ENCODE peak calls at places on chromosomes 2 and 18, in six cellular contexts. B, T, K, F, H and Q are unnamed samples.
A peak's percentile ranks its signal among the peaks of the same experiment; 100 is the strongest.

GRCh38 chr18:55489742-55490055 is 98.3 kb downstream of the TCF4 start:
- DNase-seq in B (peak; percentile 55), T (no peak), K (no peak), F (no peak), H (no peak), Q (no peak)

GRCh38 chr18:42298744-42299685 is 344.0 kb downstream of the PIK3C3 start:
- DNase-seq in B (peak; percentile 66), T (peak; percentile 61), K (peak; percentile 65), F (peak; percentile 23), H (peak; percentile 79), Q (peak; percentile 83)

GRCh38 chr2:142153601-142154000 is 22.8 kb upstream of the LRP1B start:
- DNase-seq in B (no peak), T (no peak), K (no peak), F (no peak), H (no peak), Q (no peak)

GRCh38 chr2:231521-232185 is 32.2 kb downstream of the SH3YL1 start:
- DNase-seq in B (no peak), T (no peak), K (no peak), F (no peak), H (no peak), Q (no peak)

GRCh38 chr2:127081826-127082633 is 24.9 kb downstream of the BIN1 start:
- DNase-seq in B (peak; percentile 11), T (no peak), K (peak; percentile 77), F (no peak), H (no peak), Q (no peak)

GRCh38 chr2:174339971-174340399 is 5.2 kb downstream of the SP9 start:
- DNase-seq in B (no peak), T (no peak), K (no peak), F (no peak), H (no peak), Q (no peak)

GRCh38 chr2:36697424-36698066 is 1.0 kb downstream of the VIT start:
- DNase-seq in B (peak; percentile 27), T (peak; percentile 80), K (no peak), F (no peak), H (no peak), Q (no peak)

GRCh38 chr2:47595115-47595514 is 187.8 kb upstream of the MSH6 start:
- DNase-seq in B (no peak), T (no peak), K (no peak), F (no peak), H (no peak), Q (no peak)

GRCh38 chr2:12424820-12425219 is 291.9 kb upstream of the TRIB2 start:
- DNase-seq in B (peak; percentile 58), T (no peak), K (no peak), F (no peak), H (no peak), Q (peak; percentile 84)

GRCh38 chr2:189437931-189438330 is 3.3 kb upstream of the WDR75 start:
- DNase-seq in B (no peak), T (no peak), K (no peak), F (no peak), H (no peak), Q (no peak)

GRCh38 chr2:189441709-189442074 is 418 bp downstream of the WDR75 start:
- DNase-seq in B (no peak), T (no peak), K (no peak), F (no peak), H (no peak), Q (no peak)

GRCh38 chr2:189440947-189441708 is at the start of gene WDR75:
- DNase-seq in B (peak; percentile 94), T (peak; percentile 95), K (peak; percentile 94), F (peak; percentile 76), H (peak; percentile 96), Q (peak; percentile 95)

GRCh38 chr2:189440644-189440946 is 679 bp upstream of the WDR75 start:
- DNase-seq in B (no peak), T (no peak), K (no peak), F (no peak), H (no peak), Q (no peak)

GRCh38 chr2:189439342-189439741 is 1.9 kb upstream of the WDR75 start:
- DNase-seq in B (no peak), T (no peak), K (no peak), F (no peak), H (no peak), Q (no peak)
- TF ChIP-seq CTCF in B (peak; percentile 8), T (no peak), K (no peak), F (no peak), H (no peak), Q (no peak)

GRCh38 chr2:173150087-173150486 is 74.4 kb downstream of the MAP3K20 start:
- DNase-seq in B (peak; percentile 76), T (no peak), K (no peak), F (no peak), H (no peak), Q (no peak)
- H3K4me1 ChIP-seq in B (peaks cover 25% of the 10 kb centered on the region), T (peaks cover 18% of the 10 kb centered on the region), K (peaks cover 69% of the 10 kb centered on the region), F (peaks cover 26% of the 10 kb centered on the region), H (no peaks in the 10 kb centered on the region), Q (peaks cover 14% of the 10 kb centered on the region)

GRCh38 chr2:27133905-27134780 is at the start of gene PREB:
- DNase-seq in B (peak; percentile 92), T (peak; percentile 97), K (peak; percentile 98), F (peak; percentile 99), H (peak; percentile 98), Q (peak; percentile 98)
- TF ChIP-seq CTCF in B (peak; percentile 48), T (peak; percentile 13), K (no peak), F (no peak), H (peak; percentile 11), Q (peak; percentile 56)

GRCh38 chr2:217899231-217900009 is 103.4 kb downstream of the TNS1 start:
- DNase-seq in B (peak; percentile 91), T (no peak), K (peak; percentile 86), F (peak; percentile 69), H (peak; percentile 93), Q (peak; percentile 90)

GRCh38 chr2:217900010-217900779 is 102.6 kb downstream of the TNS1 start:
- DNase-seq in B (no peak), T (no peak), K (no peak), F (no peak), H (no peak), Q (no peak)

GRCh38 chr2:217897816-217898806 is 104.7 kb downstream of the TNS1 start:
- DNase-seq in B (no peak), T (no peak), K (peak; percentile 62), F (no peak), H (no peak), Q (no peak)

GRCh38 chr2:217895070-217895635 is 107.6 kb downstream of the TNS1 start:
- DNase-seq in B (no peak), T (no peak), K (no peak), F (no peak), H (no peak), Q (no peak)

GRCh38 chr2:217897091-217897715 is 105.6 kb downstream of the TNS1 start:
- DNase-seq in B (no peak), T (no peak), K (no peak), F (no peak), H (no peak), Q (no peak)
- H3K4me1 ChIP-seq in B (peaks cover 22% of the 10 kb centered on the region), T (peaks cover 14% of the 10 kb centered on the region), K (peaks cover 54% of the 10 kb centered on the region), F (no peaks in the 10 kb centered on the region), H (peaks cover 34% of the 10 kb centered on the region), Q (peaks cover 1% of the 10 kb centered on the region)

DNA sequence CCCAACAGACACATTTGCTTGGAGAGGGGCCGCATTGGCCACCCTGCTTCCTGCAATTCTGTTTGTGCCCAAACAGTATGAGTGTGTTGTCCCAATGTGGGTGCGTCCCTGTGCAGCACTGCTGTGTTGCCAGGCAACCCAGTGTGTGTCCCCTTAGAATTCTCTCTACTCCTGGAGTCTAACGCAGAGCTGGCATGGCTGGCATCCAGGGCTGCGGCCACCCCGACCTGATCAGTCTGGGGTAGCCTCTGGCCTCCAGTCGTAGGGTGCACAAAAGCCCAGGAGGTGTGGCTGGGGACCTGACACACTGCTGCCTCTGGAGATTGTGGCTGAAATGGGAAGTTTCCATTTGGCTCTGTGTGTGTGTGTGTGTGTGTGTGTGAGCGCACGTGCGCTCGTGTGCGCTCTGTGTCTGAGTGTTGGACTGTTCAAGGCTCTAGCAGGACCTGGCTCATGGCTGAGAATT is 48.0 kb downstream of the TEX44 start:
- DNase-seq in B (no peak), T (peak; percentile 35), K (peak; percentile 59), F (no peak), H (peak; percentile 91), Q (no peak)
- TF ChIP-seq CTCF in B (no peak), T (no peak), K (no peak), F (no peak), H (peak; percentile 12), Q (no peak)

DNA sequence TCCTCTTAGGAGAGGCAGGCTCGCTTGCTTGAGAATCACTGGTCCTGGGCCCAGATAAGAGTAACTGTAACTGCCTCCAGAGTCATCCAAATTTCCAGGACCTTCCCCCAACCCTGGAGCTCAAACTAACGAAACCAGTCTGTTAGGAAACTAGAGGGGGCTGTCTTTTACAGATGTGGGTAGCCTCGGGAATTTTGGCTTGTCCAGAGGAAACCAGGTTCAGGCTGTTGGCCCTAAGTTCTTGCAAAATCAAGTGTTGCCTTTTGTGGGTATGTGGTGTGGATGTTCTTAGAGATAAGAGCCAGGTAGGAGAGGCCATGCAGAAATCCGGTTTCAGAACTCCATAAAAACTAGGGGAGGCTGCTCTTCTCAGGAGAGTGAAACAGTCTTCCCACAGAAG is 125.0 kb upstream of the DLX2 start:
- DNase-seq in B (no peak), T (no peak), K (no peak), F (peak; percentile 34), H (no peak), Q (no peak)
- H3K4me1 ChIP-seq in B (peaks cover 18% of the 10 kb centered on the region), T (peaks cover 15% of the 10 kb centered on the region), K (no peaks in the 10 kb centered on the region), F (peaks cover 73% of the 10 kb centered on the region), H (no peaks in the 10 kb centered on the region), Q (no peaks in the 10 kb centered on the region)

DNA sequence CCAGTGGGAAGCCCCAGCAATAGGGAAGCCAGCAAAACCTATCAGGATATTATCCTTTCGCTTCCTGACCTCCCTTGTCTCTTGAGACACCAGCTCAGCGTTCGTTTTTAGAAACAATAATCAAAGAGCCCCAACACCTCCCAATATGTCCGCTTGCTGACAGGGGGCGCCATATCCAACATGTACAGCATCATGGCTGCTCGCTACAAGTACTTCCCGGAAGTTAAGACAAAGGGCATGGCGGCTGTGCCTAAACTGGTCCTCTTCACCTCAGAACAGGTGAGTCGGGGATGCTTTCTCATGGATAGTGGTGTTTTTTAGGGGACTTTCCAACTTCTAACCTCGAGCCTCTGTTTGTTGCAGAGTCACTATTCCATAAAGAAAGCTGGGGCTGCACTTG is 28.7 kb downstream of the GAD1 start:
- DNase-seq in B (no peak), T (no peak), K (no peak), F (no peak), H (no peak), Q (no peak)
- TF ChIP-seq CTCF in B (no peak), T (peak; percentile 6), K (no peak), F (peak; percentile 32), H (no peak), Q (no peak)

GRCh38 chr2:182921234-182921633 is 54.8 kb upstream of the FRZB start:
- DNase-seq in B (no peak), T (no peak), K (no peak), F (no peak), H (no peak), Q (no peak)

GRCh38 chr2:182918961-182919360 is 52.5 kb upstream of the FRZB start:
- DNase-seq in B (no peak), T (no peak), K (no peak), F (no peak), H (no peak), Q (no peak)

GRCh38 chr2:182920631-182921056 is 54.2 kb upstream of the FRZB start:
- DNase-seq in B (no peak), T (no peak), K (no peak), F (no peak), H (no peak), Q (no peak)

GRCh38 chr2:182917924-182918323 is 51.5 kb upstream of the FRZB start:
- DNase-seq in B (no peak), T (no peak), K (no peak), F (no peak), H (no peak), Q (no peak)

GRCh38 chr2:182920089-182920488 is 53.7 kb upstream of the FRZB start:
- DNase-seq in B (no peak), T (no peak), K (no peak), F (no peak), H (no peak), Q (no peak)
- H3K4me1 ChIP-seq in B (peaks cover 10% of the 10 kb centered on the region), T (no peaks in the 10 kb centered on the region), K (peaks cover 30% of the 10 kb centered on the region), F (peaks cover 19% of the 10 kb centered on the region), H (no peaks in the 10 kb centered on the region), Q (peaks cover 12% of the 10 kb centered on the region)